ENCODE peak calls at places on chromosomes 16 and 17, in ten cellular contexts. One of them, this sample, is unnamed.

GRCh38 chr17:79947351-79948031 is 88.2 kb downstream of the TBC1D16 start:
- DNase-seq in tibial artery: peak
- DNase-seq in IMR-90: peak
- DNase-seq in DND-41: no peak
- DNase-seq in uterus: no peak
- DNase-seq in heart left ventricle: no peak
- DNase-seq in OCI-LY7: no peak
- DNase-seq in ascending aorta: peak
- DNase-seq in MM.1S: no peak
- DNase-seq in hepatocyte: no peak
- DNase-seq in this sample: no peak

GRCh38 chr17:6643460-6644125 is 2.7 kb downstream of the TXNDC17 start:
- DNase-seq in tibial artery: no peak
- DNase-seq in IMR-90: peak
- DNase-seq in DND-41: no peak
- DNase-seq in uterus: no peak
- DNase-seq in heart left ventricle: no peak
- DNase-seq in OCI-LY7: no peak
- DNase-seq in ascending aorta: no peak
- DNase-seq in MM.1S: no peak
- DNase-seq in hepatocyte: no peak
- DNase-seq in this sample: no peak

GRCh38 chr16:13772782-13773181 is 147.2 kb upstream of the ERCC4 start:
- DNase-seq in tibial artery: no peak
- DNase-seq in IMR-90: no peak
- DNase-seq in DND-41: no peak
- DNase-seq in uterus: no peak
- DNase-seq in heart left ventricle: no peak
- DNase-seq in OCI-LY7: no peak
- DNase-seq in ascending aorta: no peak
- DNase-seq in MM.1S: no peak
- DNase-seq in hepatocyte: no peak
- DNase-seq in this sample: no peak

GRCh38 chr16:70018254-70018653 is 67.1 kb downstream of the CLEC18A start:
- DNase-seq in tibial artery: no peak
- DNase-seq in IMR-90: peak
- DNase-seq in DND-41: peak
- DNase-seq in uterus: no peak
- DNase-seq in heart left ventricle: peak
- DNase-seq in OCI-LY7: peak
- DNase-seq in ascending aorta: no peak
- DNase-seq in MM.1S: peak
- DNase-seq in hepatocyte: peak
- DNase-seq in this sample: peak

GRCh38 chr16:14529010-14529669 is 100.9 kb downstream of the PARN start:
- DNase-seq in tibial artery: peak
- DNase-seq in IMR-90: peak
- DNase-seq in DND-41: peak
- DNase-seq in uterus: peak
- DNase-seq in heart left ventricle: peak
- DNase-seq in OCI-LY7: peak
- DNase-seq in ascending aorta: peak
- DNase-seq in MM.1S: peak
- DNase-seq in hepatocyte: peak
- DNase-seq in this sample: peak

GRCh38 chr16:85699628-85700027 is 10.9 kb upstream of the GINS2 start:
- DNase-seq in tibial artery: no peak
- DNase-seq in IMR-90: peak
- DNase-seq in DND-41: no peak
- DNase-seq in uterus: no peak
- DNase-seq in heart left ventricle: no peak
- DNase-seq in OCI-LY7: no peak
- DNase-seq in ascending aorta: no peak
- DNase-seq in MM.1S: no peak
- DNase-seq in hepatocyte: no peak
- DNase-seq in this sample: peak

GRCh38 chr17:82424863-82425159 is 6.4 kb upstream of the OGFOD3 start:
- DNase-seq in tibial artery: no peak
- DNase-seq in IMR-90: no peak
- DNase-seq in DND-41: no peak
- DNase-seq in uterus: no peak
- DNase-seq in heart left ventricle: no peak
- DNase-seq in OCI-LY7: no peak
- DNase-seq in ascending aorta: no peak
- DNase-seq in MM.1S: no peak
- DNase-seq in hepatocyte: no peak
- DNase-seq in this sample: no peak

GRCh38 chr16:66250686-66251405 is 115.6 kb upstream of the CDH5 start:
- DNase-seq in tibial artery: peak
- DNase-seq in IMR-90: peak
- DNase-seq in DND-41: no peak
- DNase-seq in uterus: peak
- DNase-seq in heart left ventricle: peak
- DNase-seq in OCI-LY7: no peak
- DNase-seq in ascending aorta: peak
- DNase-seq in MM.1S: no peak
- DNase-seq in hepatocyte: peak
- DNase-seq in this sample: peak

GRCh38 chr16:88781140-88782077 is 3.6 kb downstream of the PIEZO1 start:
- DNase-seq in tibial artery: peak
- DNase-seq in IMR-90: no peak
- DNase-seq in DND-41: peak
- DNase-seq in uterus: no peak
- DNase-seq in heart left ventricle: no peak
- DNase-seq in OCI-LY7: peak
- DNase-seq in ascending aorta: no peak
- DNase-seq in MM.1S: peak
- DNase-seq in hepatocyte: no peak
- DNase-seq in this sample: no peak

GRCh38 chr16:78034530-78034929 is 12.2 kb downstream of the CLEC3A start:
- DNase-seq in tibial artery: no peak
- DNase-seq in IMR-90: no peak
- DNase-seq in DND-41: no peak
- DNase-seq in uterus: no peak
- DNase-seq in heart left ventricle: no peak
- DNase-seq in OCI-LY7: no peak
- DNase-seq in ascending aorta: no peak
- DNase-seq in MM.1S: no peak
- DNase-seq in hepatocyte: no peak
- DNase-seq in this sample: no peak

GRCh38 chr17:41004397-41004796 is 4.5 kb downstream of the KRTAP3-1 start:
- DNase-seq in tibial artery: no peak
- DNase-seq in IMR-90: no peak
- DNase-seq in DND-41: no peak
- DNase-seq in uterus: no peak
- DNase-seq in heart left ventricle: no peak
- DNase-seq in OCI-LY7: no peak
- DNase-seq in ascending aorta: no peak
- DNase-seq in MM.1S: no peak
- DNase-seq in hepatocyte: no peak
- DNase-seq in this sample: no peak

GRCh38 chr17:17523001-17523713 is 27.0 kb upstream of the RASD1 start:
- DNase-seq in tibial artery: no peak
- DNase-seq in IMR-90: no peak
- DNase-seq in DND-41: no peak
- DNase-seq in uterus: no peak
- DNase-seq in heart left ventricle: no peak
- DNase-seq in OCI-LY7: no peak
- DNase-seq in ascending aorta: no peak
- DNase-seq in MM.1S: no peak
- DNase-seq in hepatocyte: no peak
- DNase-seq in this sample: peak

DNA sequence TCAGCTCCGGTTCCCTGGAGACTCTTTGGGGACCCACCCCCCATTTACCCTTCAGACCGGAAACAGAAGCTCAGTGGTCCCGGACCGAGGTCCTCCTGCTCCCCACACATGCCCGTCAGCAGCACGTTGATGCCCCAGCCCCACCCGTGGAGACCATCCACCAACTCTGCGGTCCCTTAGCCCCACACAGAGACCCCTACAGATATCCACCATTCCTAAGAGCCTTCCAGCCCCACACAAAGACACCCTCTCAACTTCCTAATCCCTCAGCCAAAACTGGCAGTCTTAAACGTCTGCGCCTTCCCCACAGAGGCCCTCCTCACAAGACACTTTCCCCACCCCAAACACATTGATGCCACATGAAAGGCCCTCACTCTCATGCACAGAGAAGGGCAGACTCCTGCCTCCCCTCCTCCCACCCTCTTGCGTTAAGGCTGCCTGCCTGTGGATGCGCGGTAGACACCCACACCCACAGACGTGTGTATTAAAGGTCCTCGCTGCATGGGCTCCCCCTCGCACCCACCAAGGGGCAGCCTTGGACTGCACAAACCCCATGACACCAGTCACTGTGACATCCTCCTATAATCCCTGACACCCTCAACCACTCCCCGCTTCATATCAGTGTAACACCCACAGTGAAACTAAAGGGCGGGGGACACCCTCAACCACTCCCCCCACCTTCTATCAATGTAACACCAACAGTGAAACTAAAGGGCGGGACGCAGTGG is 58.2 kb upstream of the RPH3AL start:
- DNase-seq in tibial artery: no peak
- DNase-seq in IMR-90: peak
- DNase-seq in DND-41: peak
- DNase-seq in uterus: peak
- DNase-seq in heart left ventricle: no peak
- DNase-seq in OCI-LY7: no peak
- DNase-seq in ascending aorta: no peak
- DNase-seq in MM.1S: no peak
- DNase-seq in hepatocyte: peak
- DNase-seq in this sample: peak
- H3K27ac ChIP-seq in tibial artery: peak
- H3K27ac ChIP-seq in IMR-90: peak
- H3K27ac ChIP-seq in DND-41: peak
- H3K27ac ChIP-seq in uterus: peak
- H3K27ac ChIP-seq in heart left ventricle: peak
- H3K27ac ChIP-seq in OCI-LY7: no peak
- H3K27ac ChIP-seq in ascending aorta: peak
- H3K27ac ChIP-seq in MM.1S: no peak
- H3K27ac ChIP-seq in hepatocyte: peak
- H3K27ac ChIP-seq in this sample: peak

GRCh38 chr17:62892870-62893338 is 73.1 kb upstream of the TANC2 start:
- DNase-seq in tibial artery: peak
- DNase-seq in IMR-90: peak
- DNase-seq in DND-41: no peak
- DNase-seq in uterus: no peak
- DNase-seq in heart left ventricle: peak
- DNase-seq in OCI-LY7: no peak
- DNase-seq in ascending aorta: peak
- DNase-seq in MM.1S: no peak
- DNase-seq in hepatocyte: peak
- DNase-seq in this sample: peak
- H3K4me3 ChIP-seq in tibial artery: no peak
- H3K4me3 ChIP-seq in IMR-90: no peak
- H3K4me3 ChIP-seq in DND-41: no peak
- H3K4me3 ChIP-seq in uterus: no peak
- H3K4me3 ChIP-seq in heart left ventricle: no peak
- H3K4me3 ChIP-seq in OCI-LY7: no peak
- H3K4me3 ChIP-seq in ascending aorta: no peak
- H3K4me3 ChIP-seq in MM.1S: no peak
- H3K4me3 ChIP-seq in hepatocyte: no peak
- H3K4me3 ChIP-seq in this sample: no peak

GRCh38 chr16:79154081-79154480 is 446.5 kb downstream of the MAF start:
- DNase-seq in tibial artery: no peak
- DNase-seq in IMR-90: no peak
- DNase-seq in DND-41: no peak
- DNase-seq in uterus: no peak
- DNase-seq in heart left ventricle: no peak
- DNase-seq in OCI-LY7: no peak
- DNase-seq in ascending aorta: no peak
- DNase-seq in MM.1S: no peak
- DNase-seq in hepatocyte: no peak
- DNase-seq in this sample: no peak

GRCh38 chr16:79159650-79160049 is 440.9 kb downstream of the MAF start:
- DNase-seq in tibial artery: no peak
- DNase-seq in IMR-90: no peak
- DNase-seq in DND-41: no peak
- DNase-seq in uterus: no peak
- DNase-seq in heart left ventricle: no peak
- DNase-seq in OCI-LY7: no peak
- DNase-seq in ascending aorta: no peak
- DNase-seq in MM.1S: no peak
- DNase-seq in hepatocyte: no peak
- DNase-seq in this sample: no peak

GRCh38 chr16:79155904-79156303 is 444.6 kb downstream of the MAF start:
- DNase-seq in tibial artery: no peak
- DNase-seq in IMR-90: no peak
- DNase-seq in DND-41: no peak
- DNase-seq in uterus: no peak
- DNase-seq in heart left ventricle: no peak
- DNase-seq in OCI-LY7: no peak
- DNase-seq in ascending aorta: no peak
- DNase-seq in MM.1S: no peak
- DNase-seq in hepatocyte: no peak
- DNase-seq in this sample: no peak

GRCh38 chr16:79156761-79157160 is 443.8 kb downstream of the MAF start:
- DNase-seq in tibial artery: no peak
- DNase-seq in IMR-90: no peak
- DNase-seq in DND-41: no peak
- DNase-seq in uterus: no peak
- DNase-seq in heart left ventricle: no peak
- DNase-seq in OCI-LY7: no peak
- DNase-seq in ascending aorta: no peak
- DNase-seq in MM.1S: no peak
- DNase-seq in hepatocyte: no peak
- DNase-seq in this sample: no peak

GRCh38 chr16:79158337-79158736 is 442.2 kb downstream of the MAF start:
- DNase-seq in tibial artery: no peak
- DNase-seq in IMR-90: no peak
- DNase-seq in DND-41: no peak
- DNase-seq in uterus: no peak
- DNase-seq in heart left ventricle: no peak
- DNase-seq in OCI-LY7: no peak
- DNase-seq in ascending aorta: no peak
- DNase-seq in MM.1S: no peak
- DNase-seq in hepatocyte: no peak
- DNase-seq in this sample: no peak
- TF ChIP-seq CTCF in tibial artery: no peak
- TF ChIP-seq CTCF in IMR-90: no peak
- TF ChIP-seq CTCF in DND-41: no peak
- TF ChIP-seq CTCF in uterus: no peak
- TF ChIP-seq CTCF in heart left ventricle: no peak
- TF ChIP-seq CTCF in OCI-LY7: no peak
- TF ChIP-seq CTCF in ascending aorta: no peak
- TF ChIP-seq CTCF in MM.1S: no peak
- TF ChIP-seq CTCF in hepatocyte: no peak
- TF ChIP-seq CTCF in this sample: no peak

DNA sequence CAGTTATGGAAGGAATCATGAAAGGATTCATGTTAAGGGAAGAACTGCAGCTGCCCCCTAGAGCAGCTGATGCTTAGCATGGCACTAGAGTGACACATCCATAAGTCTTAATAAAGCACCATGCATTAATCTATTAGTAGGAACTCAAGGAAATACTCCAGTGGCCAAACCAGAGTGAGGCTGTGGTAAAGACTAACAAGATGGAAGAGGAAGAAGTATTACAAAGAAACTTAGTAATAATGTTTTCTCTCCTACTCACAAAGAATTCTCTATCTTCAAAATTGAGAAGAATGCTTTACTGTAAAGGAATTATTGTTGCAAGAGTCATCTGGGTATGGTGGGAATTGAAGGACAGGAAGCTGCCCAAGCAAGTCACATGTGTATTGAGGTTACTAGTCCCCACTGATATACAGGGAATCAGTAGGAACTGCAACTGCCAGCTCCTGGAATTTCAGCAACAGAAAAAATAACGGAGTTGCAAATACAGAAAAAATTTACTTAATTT is 29.9 kb upstream of the TOM1L1 start:
- DNase-seq in tibial artery: no peak
- DNase-seq in IMR-90: no peak
- DNase-seq in DND-41: no peak
- DNase-seq in uterus: no peak
- DNase-seq in heart left ventricle: no peak
- DNase-seq in OCI-LY7: no peak
- DNase-seq in ascending aorta: no peak
- DNase-seq in MM.1S: no peak
- DNase-seq in hepatocyte: no peak
- DNase-seq in this sample: no peak
- H3K27ac ChIP-seq in tibial artery: no peak
- H3K27ac ChIP-seq in IMR-90: no peak
- H3K27ac ChIP-seq in DND-41: no peak
- H3K27ac ChIP-seq in uterus: no peak
- H3K27ac ChIP-seq in heart left ventricle: no peak
- H3K27ac ChIP-seq in OCI-LY7: no peak
- H3K27ac ChIP-seq in ascending aorta: no peak
- H3K27ac ChIP-seq in MM.1S: no peak
- H3K27ac ChIP-seq in hepatocyte: no peak
- H3K27ac ChIP-seq in this sample: no peak

This sample was measured in body of pancreas.